ENCODE peak calls at places on chromosome 6, in six cellular contexts. A, O, F, Z, I and B are unnamed samples.
A peak's percentile ranks its signal among the peaks of the same experiment; 100 is the strongest.

GRCh38 chr6:20723236-20723635 is 189.0 kb downstream of the CDKAL1 start:
- DNase-seq in A (no peak), O (no peak), F (no peak), Z (no peak), I (no peak), B (no peak)

GRCh38 chr6:113662049-113662655 is 195.0 kb upstream of the MARCKS start:
- DNase-seq in A (no peak), O (no peak), F (no peak), Z (no peak), I (no peak), B (no peak)

GRCh38 chr6:27205375-27206278 is 41.9 kb upstream of the PRSS16 start:
- DNase-seq in A (no peak), O (no peak), F (peak; percentile 64), Z (no peak), I (no peak), B (peak; percentile 30)

GRCh38 chr6:168161371-168161750 is 82.3 kb upstream of the FRMD1 start:
- DNase-seq in A (no peak), O (no peak), F (no peak), Z (no peak), I (no peak), B (no peak)

GRCh38 chr6:47733879-47734558 is 35.6 kb downstream of the ADGRF4 start:
- DNase-seq in A (no peak), O (no peak), F (no peak), Z (peak; percentile 47), I (peak; percentile 26), B (peak; percentile 54)

GRCh38 chr6:150418825-150419594 is 50.2 kb downstream of the IYD start:
- DNase-seq in A (peak; percentile 73), O (peak; percentile 62), F (peak; percentile 53), Z (peak; percentile 50), I (peak; percentile 61), B (peak; percentile 79)

GRCh38 chr6:14851286-14851685 is 394.6 kb upstream of the JARID2 start:
- DNase-seq in A (no peak), O (no peak), F (no peak), Z (no peak), I (no peak), B (no peak)

GRCh38 chr6:21826031-21826430 is 232.5 kb downstream of the SOX4 start:
- DNase-seq in A (peak; percentile 89), O (peak; percentile 21), F (peak; percentile 31), Z (peak; percentile 22), I (no peak), B (peak; percentile 38)

GRCh38 chr6:137487947-137488735 is 6.1 kb downstream of the OLIG3 start:
- DNase-seq in A (no peak), O (no peak), F (no peak), Z (no peak), I (no peak), B (no peak)

GRCh38 chr6:166258854-166259276 is 49.3 kb downstream of the PRR18 start:
- DNase-seq in A (peak; percentile 86), O (no peak), F (no peak), Z (no peak), I (no peak), B (no peak)

GRCh38 chr6:151358475-151358874 is 32.9 kb downstream of the ZBTB2 start:
- DNase-seq in A (no peak), O (no peak), F (no peak), Z (no peak), I (no peak), B (no peak)

GRCh38 chr6:84442241-84442640 is 214.8 kb upstream of the CEP162 start:
- DNase-seq in A (no peak), O (no peak), F (no peak), Z (no peak), I (no peak), B (no peak)

GRCh38 chr6:10350720-10351119 is 64.2 kb downstream of the TFAP2A start:
- DNase-seq in A (no peak), O (no peak), F (no peak), Z (no peak), I (no peak), B (no peak)

GRCh38 chr6:11614534-11615213 is 77.1 kb downstream of the TMEM170B start:
- DNase-seq in A (no peak), O (no peak), F (peak; percentile 52), Z (no peak), I (no peak), B (no peak)

GRCh38 chr6:51553246-51554015 is 534.0 kb downstream of the PKHD1 start:
- DNase-seq in A (no peak), O (no peak), F (no peak), Z (no peak), I (no peak), B (no peak)

GRCh38 chr6:51550243-51550642 is 537.2 kb downstream of the PKHD1 start:
- DNase-seq in A (no peak), O (no peak), F (no peak), Z (no peak), I (no peak), B (no peak)

GRCh38 chr6:51554029-51554428 is 533.4 kb downstream of the PKHD1 start:
- DNase-seq in A (no peak), O (no peak), F (no peak), Z (no peak), I (no peak), B (no peak)

DNA sequence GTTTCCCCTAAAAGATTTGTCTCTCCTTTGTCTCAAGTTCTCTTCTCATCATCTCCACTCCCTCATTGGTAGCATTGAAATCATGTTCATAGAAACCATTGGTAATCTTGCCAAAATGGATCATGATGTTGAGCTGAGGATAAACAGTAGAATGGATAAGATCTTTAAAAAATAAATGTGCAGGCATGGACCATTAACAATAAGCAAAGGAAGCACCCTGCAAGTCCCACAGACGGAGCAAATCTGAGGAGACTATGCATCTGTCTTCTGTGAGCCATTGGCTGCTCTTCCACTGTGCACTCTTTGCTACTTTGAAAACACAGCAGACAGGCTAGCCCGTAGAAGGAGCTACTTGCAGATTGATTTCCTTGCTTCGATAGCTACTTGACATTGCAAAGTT is 535.0 kb downstream of the PKHD1 start:
- DNase-seq in A (no peak), O (no peak), F (no peak), Z (no peak), I (no peak), B (no peak)
- H3K4me3 ChIP-seq in A (no peak overlapping the region), O (no peak overlapping the region), F (no peak overlapping the region), Z (no peak overlapping the region), I (no peak overlapping the region), B (no peak overlapping the region)

DNA sequence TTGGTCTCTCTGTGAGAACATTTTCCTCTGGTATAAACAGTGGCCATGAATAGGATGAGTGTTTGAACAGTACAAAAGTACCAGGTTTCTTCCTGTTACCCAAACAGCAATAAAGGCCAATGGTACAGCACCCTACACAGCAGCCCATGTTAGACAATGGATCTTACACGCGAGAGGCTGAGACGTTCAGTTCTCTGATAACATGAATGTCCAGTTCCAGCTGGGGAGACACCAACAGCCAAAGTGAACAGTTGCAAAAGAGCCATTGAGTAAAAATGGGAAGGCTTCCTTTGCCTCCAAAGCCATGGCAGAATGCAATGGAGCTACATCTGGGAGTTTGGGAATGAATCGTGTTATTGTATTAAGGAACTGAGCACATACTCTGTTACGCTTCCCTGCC is 246.8 kb upstream of the SGK1 start:
- DNase-seq in A (no peak), O (no peak), F (no peak), Z (peak; percentile 48), I (no peak), B (no peak)
- H3K4me3 ChIP-seq in A (no peak overlapping the region), O (no peak overlapping the region), F (no peak overlapping the region), Z (no peak overlapping the region), I (no peak overlapping the region), B (no peak overlapping the region)

GRCh38 chr6:116512155-116512559 is 718 bp downstream of the CALHM5 start:
- DNase-seq in A (no peak), O (no peak), F (peak; percentile 21), Z (no peak), I (no peak), B (peak; percentile 62)
- H3K4me3 ChIP-seq in A (peak overlapping the region; percentile 35), O (no peak overlapping the region), F (peak overlapping the region; percentile 58), Z (no peak overlapping the region), I (no peak overlapping the region), B (peak overlapping the region; percentile 60)

GRCh38 chr6:25014806-25015560 is 79.2 kb upstream of the RIPOR2 start:
- DNase-seq in A (no peak), O (no peak), F (peak; percentile 77), Z (peak; percentile 51), I (no peak), B (peak; percentile 93)
- H3K4me3 ChIP-seq in A (no peak overlapping the region), O (no peak overlapping the region), F (no peak overlapping the region), Z (no peak overlapping the region), I (no peak overlapping the region), B (no peak overlapping the region)

GRCh38 chr6:106100755-106101154 is 14.6 kb downstream of the PRDM1 start:
- DNase-seq in A (no peak), O (no peak), F (no peak), Z (no peak), I (no peak), B (no peak)
- H3K4me3 ChIP-seq in A (no peak overlapping the region), O (no peak overlapping the region), F (no peak overlapping the region), Z (no peak overlapping the region), I (no peak overlapping the region), B (no peak overlapping the region)

GRCh38 chr6:135853227-135853626 is 1.7 kb downstream of the PDE7B start:
- DNase-seq in A (no peak), O (no peak), F (peak; percentile 51), Z (no peak), I (no peak), B (peak; percentile 80)
- H3K4me3 ChIP-seq in A (no peak overlapping the region), O (peak overlapping the region; percentile 58), F (peak overlapping the region; percentile 60), Z (no peak overlapping the region), I (no peak overlapping the region), B (peak overlapping the region; percentile 66)